ENCODE peak calls at places on chromosomes 4 and X, in ten cellular contexts. One of them, this sample, is unnamed.

GRCh38 chrX:1529328-1529727 is 7.7 kb downstream of the P2RY8 start:
- DNase-seq in ureter: peak; percentile 32
- DNase-seq in fibroblast of mammary gland: no peak
- DNase-seq in activated naive CD4-positive, alpha-beta T cell treated with Interleukin-2 at 50 U/mL for 16 hours: peak; percentile 10
- DNase-seq in NCI-H774: no peak
- DNase-seq in brain microvascular endothelial cell: no peak
- DNase-seq in stimulated activated CD4-positive, alpha-beta T cell treated with anti-CD3 and anti-CD28 coated beads, Interleukin-4, amount 100 ng/mL, for 24 hours: no peak
- DNase-seq in A549: no peak
- DNase-seq in HT-29: no peak
- DNase-seq in left cardiac atrium: no peak
- DNase-seq in this sample: no peak

GRCh38 chrX:9466115-9466495 is 1.2 kb downstream of the TBL1X start:
- DNase-seq in ureter: peak; percentile 59
- DNase-seq in fibroblast of mammary gland: peak; percentile 22
- DNase-seq in activated naive CD4-positive, alpha-beta T cell treated with Interleukin-2 at 50 U/mL for 16 hours: peak; percentile 13
- DNase-seq in NCI-H774: no peak
- DNase-seq in brain microvascular endothelial cell: no peak
- DNase-seq in stimulated activated CD4-positive, alpha-beta T cell treated with anti-CD3 and anti-CD28 coated beads, Interleukin-4, amount 100 ng/mL, for 24 hours: peak; percentile 17
- DNase-seq in A549: peak; percentile 32
- DNase-seq in HT-29: no peak
- DNase-seq in left cardiac atrium: peak; percentile 51
- DNase-seq in this sample: no peak

GRCh38 chrX:72086995-72087394 is 44.7 kb downstream of the RTL5 start:
- DNase-seq in ureter: no peak
- DNase-seq in fibroblast of mammary gland: no peak
- DNase-seq in activated naive CD4-positive, alpha-beta T cell treated with Interleukin-2 at 50 U/mL for 16 hours: no peak
- DNase-seq in NCI-H774: no peak
- DNase-seq in brain microvascular endothelial cell: no peak
- DNase-seq in stimulated activated CD4-positive, alpha-beta T cell treated with anti-CD3 and anti-CD28 coated beads, Interleukin-4, amount 100 ng/mL, for 24 hours: no peak
- DNase-seq in A549: no peak
- DNase-seq in HT-29: no peak
- DNase-seq in left cardiac atrium: no peak
- DNase-seq in this sample: no peak

GRCh38 chr4:1793496-1793840 is 375 bp downstream of the FGFR3 start:
- DNase-seq in ureter: no peak
- DNase-seq in fibroblast of mammary gland: no peak
- DNase-seq in activated naive CD4-positive, alpha-beta T cell treated with Interleukin-2 at 50 U/mL for 16 hours: peak; percentile 44
- DNase-seq in NCI-H774: no peak
- DNase-seq in brain microvascular endothelial cell: no peak
- DNase-seq in stimulated activated CD4-positive, alpha-beta T cell treated with anti-CD3 and anti-CD28 coated beads, Interleukin-4, amount 100 ng/mL, for 24 hours: peak; percentile 29
- DNase-seq in A549: peak; percentile 25
- DNase-seq in HT-29: no peak
- DNase-seq in left cardiac atrium: peak; percentile 73
- DNase-seq in this sample: peak; percentile 45

GRCh38 chr4:92847046-92847445 is 543.3 kb downstream of the GRID2 start:
- DNase-seq in ureter: no peak
- DNase-seq in fibroblast of mammary gland: no peak
- DNase-seq in activated naive CD4-positive, alpha-beta T cell treated with Interleukin-2 at 50 U/mL for 16 hours: no peak
- DNase-seq in NCI-H774: no peak
- DNase-seq in brain microvascular endothelial cell: no peak
- DNase-seq in stimulated activated CD4-positive, alpha-beta T cell treated with anti-CD3 and anti-CD28 coated beads, Interleukin-4, amount 100 ng/mL, for 24 hours: no peak
- DNase-seq in A549: no peak
- DNase-seq in HT-29: no peak
- DNase-seq in left cardiac atrium: no peak
- DNase-seq in this sample: no peak

GRCh38 chrX:129634541-129634940 is 20.2 kb downstream of the APLN start:
- DNase-seq in ureter: no peak
- DNase-seq in fibroblast of mammary gland: no peak
- DNase-seq in activated naive CD4-positive, alpha-beta T cell treated with Interleukin-2 at 50 U/mL for 16 hours: no peak
- DNase-seq in NCI-H774: no peak
- DNase-seq in brain microvascular endothelial cell: peak; percentile 18
- DNase-seq in stimulated activated CD4-positive, alpha-beta T cell treated with anti-CD3 and anti-CD28 coated beads, Interleukin-4, amount 100 ng/mL, for 24 hours: no peak
- DNase-seq in A549: no peak
- DNase-seq in HT-29: no peak
- DNase-seq in left cardiac atrium: no peak
- DNase-seq in this sample: no peak

GRCh38 chr4:112536123-112536522 is 20.1 kb upstream of the NEUROG2 start:
- DNase-seq in ureter: no peak
- DNase-seq in fibroblast of mammary gland: no peak
- DNase-seq in activated naive CD4-positive, alpha-beta T cell treated with Interleukin-2 at 50 U/mL for 16 hours: no peak
- DNase-seq in NCI-H774: no peak
- DNase-seq in brain microvascular endothelial cell: no peak
- DNase-seq in stimulated activated CD4-positive, alpha-beta T cell treated with anti-CD3 and anti-CD28 coated beads, Interleukin-4, amount 100 ng/mL, for 24 hours: no peak
- DNase-seq in A549: no peak
- DNase-seq in HT-29: no peak
- DNase-seq in left cardiac atrium: no peak
- DNase-seq in this sample: no peak

GRCh38 chr4:128854433-128854832 is 44.9 kb downstream of the JADE1 start:
- DNase-seq in ureter: no peak
- DNase-seq in fibroblast of mammary gland: peak; percentile 12
- DNase-seq in activated naive CD4-positive, alpha-beta T cell treated with Interleukin-2 at 50 U/mL for 16 hours: no peak
- DNase-seq in NCI-H774: no peak
- DNase-seq in brain microvascular endothelial cell: peak; percentile 72
- DNase-seq in stimulated activated CD4-positive, alpha-beta T cell treated with anti-CD3 and anti-CD28 coated beads, Interleukin-4, amount 100 ng/mL, for 24 hours: no peak
- DNase-seq in A549: no peak
- DNase-seq in HT-29: no peak
- DNase-seq in left cardiac atrium: no peak
- DNase-seq in this sample: peak; percentile 30

GRCh38 chr4:32032136-32032672 is 1312.0 kb downstream of the PCDH7 start:
- DNase-seq in ureter: no peak
- DNase-seq in fibroblast of mammary gland: no peak
- DNase-seq in activated naive CD4-positive, alpha-beta T cell treated with Interleukin-2 at 50 U/mL for 16 hours: no peak
- DNase-seq in NCI-H774: no peak
- DNase-seq in brain microvascular endothelial cell: no peak
- DNase-seq in stimulated activated CD4-positive, alpha-beta T cell treated with anti-CD3 and anti-CD28 coated beads, Interleukin-4, amount 100 ng/mL, for 24 hours: no peak
- DNase-seq in A549: no peak
- DNase-seq in HT-29: no peak
- DNase-seq in left cardiac atrium: no peak
- DNase-seq in this sample: no peak

GRCh38 chr4:188295899-188296298 is 156.7 kb downstream of the TRIML1 start:
- DNase-seq in ureter: no peak
- DNase-seq in fibroblast of mammary gland: peak; percentile 89
- DNase-seq in activated naive CD4-positive, alpha-beta T cell treated with Interleukin-2 at 50 U/mL for 16 hours: no peak
- DNase-seq in NCI-H774: no peak
- DNase-seq in brain microvascular endothelial cell: peak; percentile 80
- DNase-seq in stimulated activated CD4-positive, alpha-beta T cell treated with anti-CD3 and anti-CD28 coated beads, Interleukin-4, amount 100 ng/mL, for 24 hours: no peak
- DNase-seq in A549: no peak
- DNase-seq in HT-29: no peak
- DNase-seq in left cardiac atrium: no peak
- DNase-seq in this sample: no peak

GRCh38 chrX:51803833-51804232 is 60.6 kb downstream of the GSPT2 start:
- DNase-seq in ureter: no peak
- DNase-seq in fibroblast of mammary gland: peak; percentile 9
- DNase-seq in activated naive CD4-positive, alpha-beta T cell treated with Interleukin-2 at 50 U/mL for 16 hours: no peak
- DNase-seq in NCI-H774: no peak
- DNase-seq in brain microvascular endothelial cell: no peak
- DNase-seq in stimulated activated CD4-positive, alpha-beta T cell treated with anti-CD3 and anti-CD28 coated beads, Interleukin-4, amount 100 ng/mL, for 24 hours: no peak
- DNase-seq in A549: no peak
- DNase-seq in HT-29: no peak
- DNase-seq in left cardiac atrium: no peak
- DNase-seq in this sample: peak; percentile 5

GRCh38 chrX:110162867-110163266 is 155.0 kb downstream of the AMMECR1 start:
- DNase-seq in ureter: no peak
- DNase-seq in fibroblast of mammary gland: no peak
- DNase-seq in activated naive CD4-positive, alpha-beta T cell treated with Interleukin-2 at 50 U/mL for 16 hours: no peak
- DNase-seq in NCI-H774: no peak
- DNase-seq in brain microvascular endothelial cell: no peak
- DNase-seq in stimulated activated CD4-positive, alpha-beta T cell treated with anti-CD3 and anti-CD28 coated beads, Interleukin-4, amount 100 ng/mL, for 24 hours: no peak
- DNase-seq in A549: no peak
- DNase-seq in HT-29: no peak
- DNase-seq in left cardiac atrium: no peak
- DNase-seq in this sample: no peak

GRCh38 chr4:41745292-41746024 is 3.1 kb downstream of the PHOX2B start:
- DNase-seq in ureter: no peak
- DNase-seq in fibroblast of mammary gland: no peak
- DNase-seq in activated naive CD4-positive, alpha-beta T cell treated with Interleukin-2 at 50 U/mL for 16 hours: no peak
- DNase-seq in NCI-H774: no peak
- DNase-seq in brain microvascular endothelial cell: no peak
- DNase-seq in stimulated activated CD4-positive, alpha-beta T cell treated with anti-CD3 and anti-CD28 coated beads, Interleukin-4, amount 100 ng/mL, for 24 hours: no peak
- DNase-seq in A549: no peak
- DNase-seq in HT-29: no peak
- DNase-seq in left cardiac atrium: no peak
- DNase-seq in this sample: no peak

GRCh38 chr4:171718069-171718468 is 95.1 kb upstream of the GALNTL6 start:
- DNase-seq in ureter: no peak
- DNase-seq in fibroblast of mammary gland: no peak
- DNase-seq in activated naive CD4-positive, alpha-beta T cell treated with Interleukin-2 at 50 U/mL for 16 hours: no peak
- DNase-seq in NCI-H774: no peak
- DNase-seq in brain microvascular endothelial cell: no peak
- DNase-seq in stimulated activated CD4-positive, alpha-beta T cell treated with anti-CD3 and anti-CD28 coated beads, Interleukin-4, amount 100 ng/mL, for 24 hours: no peak
- DNase-seq in A549: no peak
- DNase-seq in HT-29: no peak
- DNase-seq in left cardiac atrium: no peak
- DNase-seq in this sample: no peak

GRCh38 chrX:150567645-150568319 is 639 bp upstream of the MTM1 start:
- DNase-seq in ureter: no peak
- DNase-seq in fibroblast of mammary gland: no peak
- DNase-seq in activated naive CD4-positive, alpha-beta T cell treated with Interleukin-2 at 50 U/mL for 16 hours: no peak
- DNase-seq in NCI-H774: no peak
- DNase-seq in brain microvascular endothelial cell: no peak
- DNase-seq in stimulated activated CD4-positive, alpha-beta T cell treated with anti-CD3 and anti-CD28 coated beads, Interleukin-4, amount 100 ng/mL, for 24 hours: no peak
- DNase-seq in A549: no peak
- DNase-seq in HT-29: no peak
- DNase-seq in left cardiac atrium: no peak
- DNase-seq in this sample: no peak

GRCh38 chr4:7817877-7818675 is 121.6 kb downstream of the AFAP1 start:
- DNase-seq in ureter: no peak
- DNase-seq in fibroblast of mammary gland: no peak
- DNase-seq in activated naive CD4-positive, alpha-beta T cell treated with Interleukin-2 at 50 U/mL for 16 hours: no peak
- DNase-seq in NCI-H774: no peak
- DNase-seq in brain microvascular endothelial cell: peak; percentile 51
- DNase-seq in stimulated activated CD4-positive, alpha-beta T cell treated with anti-CD3 and anti-CD28 coated beads, Interleukin-4, amount 100 ng/mL, for 24 hours: no peak
- DNase-seq in A549: no peak
- DNase-seq in HT-29: no peak
- DNase-seq in left cardiac atrium: peak; percentile 60
- DNase-seq in this sample: no peak

GRCh38 chr4:173736840-173737239 is 206.8 kb upstream of the HAND2 start:
- DNase-seq in ureter: no peak
- DNase-seq in fibroblast of mammary gland: no peak
- DNase-seq in activated naive CD4-positive, alpha-beta T cell treated with Interleukin-2 at 50 U/mL for 16 hours: no peak
- DNase-seq in NCI-H774: no peak
- DNase-seq in brain microvascular endothelial cell: no peak
- DNase-seq in stimulated activated CD4-positive, alpha-beta T cell treated with anti-CD3 and anti-CD28 coated beads, Interleukin-4, amount 100 ng/mL, for 24 hours: no peak
- DNase-seq in A549: no peak
- DNase-seq in HT-29: no peak
- DNase-seq in left cardiac atrium: no peak
- DNase-seq in this sample: no peak

GRCh38 chr4:1512738-1513660 is 106.8 kb upstream of the NKX1-1 start:
- DNase-seq in ureter: no peak
- DNase-seq in fibroblast of mammary gland: no peak
- DNase-seq in activated naive CD4-positive, alpha-beta T cell treated with Interleukin-2 at 50 U/mL for 16 hours: peak; percentile 54
- DNase-seq in NCI-H774: no peak
- DNase-seq in brain microvascular endothelial cell: no peak
- DNase-seq in stimulated activated CD4-positive, alpha-beta T cell treated with anti-CD3 and anti-CD28 coated beads, Interleukin-4, amount 100 ng/mL, for 24 hours: peak; percentile 54
- DNase-seq in A549: peak; percentile 48
- DNase-seq in HT-29: no peak
- DNase-seq in left cardiac atrium: peak; percentile 56
- DNase-seq in this sample: peak; percentile 32

GRCh38 chr4:138510053-138510452 is 267.9 kb upstream of the SLC7A11 start:
- DNase-seq in ureter: no peak
- DNase-seq in fibroblast of mammary gland: peak; percentile 7
- DNase-seq in activated naive CD4-positive, alpha-beta T cell treated with Interleukin-2 at 50 U/mL for 16 hours: no peak
- DNase-seq in NCI-H774: no peak
- DNase-seq in brain microvascular endothelial cell: peak; percentile 48
- DNase-seq in stimulated activated CD4-positive, alpha-beta T cell treated with anti-CD3 and anti-CD28 coated beads, Interleukin-4, amount 100 ng/mL, for 24 hours: no peak
- DNase-seq in A549: no peak
- DNase-seq in HT-29: no peak
- DNase-seq in left cardiac atrium: no peak
- DNase-seq in this sample: no peak

GRCh38 chr4:163243297-163243981 is 76.7 kb upstream of the NAF1 start:
- DNase-seq in ureter: no peak
- DNase-seq in fibroblast of mammary gland: no peak
- DNase-seq in activated naive CD4-positive, alpha-beta T cell treated with Interleukin-2 at 50 U/mL for 16 hours: no peak
- DNase-seq in NCI-H774: no peak
- DNase-seq in brain microvascular endothelial cell: no peak
- DNase-seq in stimulated activated CD4-positive, alpha-beta T cell treated with anti-CD3 and anti-CD28 coated beads, Interleukin-4, amount 100 ng/mL, for 24 hours: no peak
- DNase-seq in A549: no peak
- DNase-seq in HT-29: no peak
- DNase-seq in left cardiac atrium: no peak
- DNase-seq in this sample: no peak

GRCh38 chr4:87077834-87078585 is 142.4 kb downstream of the KLHL8 start:
- DNase-seq in ureter: no peak
- DNase-seq in fibroblast of mammary gland: no peak
- DNase-seq in activated naive CD4-positive, alpha-beta T cell treated with Interleukin-2 at 50 U/mL for 16 hours: no peak
- DNase-seq in NCI-H774: no peak
- DNase-seq in brain microvascular endothelial cell: no peak
- DNase-seq in stimulated activated CD4-positive, alpha-beta T cell treated with anti-CD3 and anti-CD28 coated beads, Interleukin-4, amount 100 ng/mL, for 24 hours: no peak
- DNase-seq in A549: no peak
- DNase-seq in HT-29: no peak
- DNase-seq in left cardiac atrium: no peak
- DNase-seq in this sample: no peak

GRCh38 chrX:129717902-129718301 is 20.9 kb upstream of the XPNPEP2 start:
- DNase-seq in ureter: no peak
- DNase-seq in fibroblast of mammary gland: peak; percentile 87
- DNase-seq in activated naive CD4-positive, alpha-beta T cell treated with Interleukin-2 at 50 U/mL for 16 hours: no peak
- DNase-seq in NCI-H774: no peak
- DNase-seq in brain microvascular endothelial cell: peak; percentile 73
- DNase-seq in stimulated activated CD4-positive, alpha-beta T cell treated with anti-CD3 and anti-CD28 coated beads, Interleukin-4, amount 100 ng/mL, for 24 hours: no peak
- DNase-seq in A549: peak; percentile 7
- DNase-seq in HT-29: no peak
- DNase-seq in left cardiac atrium: no peak
- DNase-seq in this sample: no peak

GRCh38 chr4:154082760-154083530 is 294.1 kb upstream of the SFRP2 start:
- DNase-seq in ureter: no peak
- DNase-seq in fibroblast of mammary gland: peak; percentile 64
- DNase-seq in activated naive CD4-positive, alpha-beta T cell treated with Interleukin-2 at 50 U/mL for 16 hours: no peak
- DNase-seq in NCI-H774: no peak
- DNase-seq in brain microvascular endothelial cell: no peak
- DNase-seq in stimulated activated CD4-positive, alpha-beta T cell treated with anti-CD3 and anti-CD28 coated beads, Interleukin-4, amount 100 ng/mL, for 24 hours: no peak
- DNase-seq in A549: peak; percentile 13
- DNase-seq in HT-29: peak; percentile 13
- DNase-seq in left cardiac atrium: no peak
- DNase-seq in this sample: no peak

GRCh38 chr4:24794916-24795665 is at the start of gene SOD3:
- DNase-seq in ureter: peak; percentile 87
- DNase-seq in fibroblast of mammary gland: peak; percentile 90
- DNase-seq in activated naive CD4-positive, alpha-beta T cell treated with Interleukin-2 at 50 U/mL for 16 hours: no peak
- DNase-seq in NCI-H774: peak; percentile 58
- DNase-seq in brain microvascular endothelial cell: peak; percentile 81
- DNase-seq in stimulated activated CD4-positive, alpha-beta T cell treated with anti-CD3 and anti-CD28 coated beads, Interleukin-4, amount 100 ng/mL, for 24 hours: no peak
- DNase-seq in A549: no peak
- DNase-seq in HT-29: peak; percentile 61
- DNase-seq in left cardiac atrium: peak; percentile 83
- DNase-seq in this sample: peak; percentile 17

GRCh38 chrX:115284877-115285276 is 4.6 kb upstream of the LUZP4 start:
- DNase-seq in ureter: no peak
- DNase-seq in fibroblast of mammary gland: peak; percentile 1
- DNase-seq in activated naive CD4-positive, alpha-beta T cell treated with Interleukin-2 at 50 U/mL for 16 hours: no peak
- DNase-seq in NCI-H774: no peak
- DNase-seq in brain microvascular endothelial cell: no peak
- DNase-seq in stimulated activated CD4-positive, alpha-beta T cell treated with anti-CD3 and anti-CD28 coated beads, Interleukin-4, amount 100 ng/mL, for 24 hours: no peak
- DNase-seq in A549: no peak
- DNase-seq in HT-29: no peak
- DNase-seq in left cardiac atrium: no peak
- DNase-seq in this sample: no peak

GRCh38 chr4:166324321-166324720 is 451.3 kb downstream of the TLL1 start:
- DNase-seq in ureter: no peak
- DNase-seq in fibroblast of mammary gland: peak; percentile 42
- DNase-seq in activated naive CD4-positive, alpha-beta T cell treated with Interleukin-2 at 50 U/mL for 16 hours: no peak
- DNase-seq in NCI-H774: no peak
- DNase-seq in brain microvascular endothelial cell: peak; percentile 18
- DNase-seq in stimulated activated CD4-positive, alpha-beta T cell treated with anti-CD3 and anti-CD28 coated beads, Interleukin-4, amount 100 ng/mL, for 24 hours: no peak
- DNase-seq in A549: peak; percentile 36
- DNase-seq in HT-29: peak; percentile 66
- DNase-seq in left cardiac atrium: no peak
- DNase-seq in this sample: peak; percentile 22

GRCh38 chr4:23455482-23455881 is 434.4 kb downstream of the PPARGC1A start:
- DNase-seq in ureter: no peak
- DNase-seq in fibroblast of mammary gland: no peak
- DNase-seq in activated naive CD4-positive, alpha-beta T cell treated with Interleukin-2 at 50 U/mL for 16 hours: no peak
- DNase-seq in NCI-H774: no peak
- DNase-seq in brain microvascular endothelial cell: no peak
- DNase-seq in stimulated activated CD4-positive, alpha-beta T cell treated with anti-CD3 and anti-CD28 coated beads, Interleukin-4, amount 100 ng/mL, for 24 hours: no peak
- DNase-seq in A549: peak; percentile 3
- DNase-seq in HT-29: peak; percentile 37
- DNase-seq in left cardiac atrium: no peak
- DNase-seq in this sample: peak; percentile 15

GRCh38 chr4:4206204-4206603 is 20.5 kb downstream of the OTOP1 start:
- DNase-seq in ureter: no peak
- DNase-seq in fibroblast of mammary gland: no peak
- DNase-seq in activated naive CD4-positive, alpha-beta T cell treated with Interleukin-2 at 50 U/mL for 16 hours: no peak
- DNase-seq in NCI-H774: no peak
- DNase-seq in brain microvascular endothelial cell: no peak
- DNase-seq in stimulated activated CD4-positive, alpha-beta T cell treated with anti-CD3 and anti-CD28 coated beads, Interleukin-4, amount 100 ng/mL, for 24 hours: no peak
- DNase-seq in A549: no peak
- DNase-seq in HT-29: no peak
- DNase-seq in left cardiac atrium: no peak
- DNase-seq in this sample: no peak